ENCODE peak calls at places on chromosomes 12 and 14, in four cellular contexts. One of them, this sample, is unnamed.

GRCh38 chr12:50647479-50647878 is 116.4 kb upstream of the ATF1 start:
- DNase-seq in tibial artery: no peak
- DNase-seq in astrocyte: peak
- DNase-seq in A549: no peak
- DNase-seq in this sample: peak

GRCh38 chr12:50537538-50537919 is 32.7 kb downstream of the DIP2B start:
- DNase-seq in tibial artery: no peak
- DNase-seq in astrocyte: peak
- DNase-seq in A549: peak
- DNase-seq in this sample: no peak

GRCh38 chr14:33755358-33755757 is 195.5 kb downstream of the EGLN3 start:
- DNase-seq in tibial artery: no peak
- DNase-seq in astrocyte: peak
- DNase-seq in A549: no peak
- DNase-seq in this sample: no peak

GRCh38 chr12:48021485-48022179 is 17.4 kb upstream of the COL2A1 start:
- DNase-seq in tibial artery: no peak
- DNase-seq in astrocyte: no peak
- DNase-seq in A549: no peak
- DNase-seq in this sample: peak

GRCh38 chr14:100065161-100065871 is at the start of gene EVL:
- DNase-seq in tibial artery: no peak
- DNase-seq in astrocyte: no peak
- DNase-seq in A549: no peak
- DNase-seq in this sample: no peak

GRCh38 chr14:50601405-50601804 is 41.5 kb downstream of the ATL1 start:
- DNase-seq in tibial artery: no peak
- DNase-seq in astrocyte: peak
- DNase-seq in A549: no peak
- DNase-seq in this sample: no peak

GRCh38 chr12:79897617-79898016 is 37.3 kb downstream of the PPP1R12A start:
- DNase-seq in tibial artery: no peak
- DNase-seq in astrocyte: peak
- DNase-seq in A549: no peak
- DNase-seq in this sample: no peak

GRCh38 chr12:123106640-123107359 is 44.1 kb downstream of the PITPNM2 start:
- DNase-seq in tibial artery: no peak
- DNase-seq in astrocyte: no peak
- DNase-seq in A549: no peak
- DNase-seq in this sample: peak

GRCh38 chr12:26239127-26239500 is 43.7 kb downstream of the SSPN start:
- DNase-seq in tibial artery: no peak
- DNase-seq in astrocyte: no peak
- DNase-seq in A549: no peak
- DNase-seq in this sample: no peak

GRCh38 chr14:92160619-92161018 is 38.9 kb downstream of the CPSF2 start:
- DNase-seq in tibial artery: no peak
- DNase-seq in astrocyte: peak
- DNase-seq in A549: no peak
- DNase-seq in this sample: no peak

GRCh38 chr14:76848879-76849278 is 22.7 kb downstream of the LRRC74A start:
- DNase-seq in tibial artery: no peak
- DNase-seq in astrocyte: no peak
- DNase-seq in A549: peak
- DNase-seq in this sample: peak

GRCh38 chr12:88108021-88108420 is 33.9 kb downstream of the CEP290 start:
- DNase-seq in tibial artery: no peak
- DNase-seq in astrocyte: no peak
- DNase-seq in A549: no peak
- DNase-seq in this sample: no peak

GRCh38 chr14:99881011-99881410 is 87.8 kb downstream of the EML1 start:
- DNase-seq in tibial artery: no peak
- DNase-seq in astrocyte: peak
- DNase-seq in A549: no peak
- DNase-seq in this sample: no peak

GRCh38 chr12:68609955-68610434 is 704 bp upstream of the RAP1B start:
- DNase-seq in tibial artery: no peak
- DNase-seq in astrocyte: peak
- DNase-seq in A549: no peak
- DNase-seq in this sample: peak

GRCh38 chr14:51653096-51653814 is 1.5 kb downstream of the FRMD6 start:
- DNase-seq in tibial artery: no peak
- DNase-seq in astrocyte: peak
- DNase-seq in A549: peak
- DNase-seq in this sample: peak

GRCh38 chr14:105421723-105422615 is 2.3 kb downstream of the MTA1 start:
- DNase-seq in tibial artery: no peak
- DNase-seq in astrocyte: no peak
- DNase-seq in A549: no peak
- DNase-seq in this sample: no peak

GRCh38 chr12:108884116-108885012 is 4.5 kb downstream of the DAO start:
- DNase-seq in tibial artery: no peak
- DNase-seq in astrocyte: no peak
- DNase-seq in A549: peak
- DNase-seq in this sample: peak

GRCh38 chr12:124224535-124225110 is 70.3 kb upstream of the RFLNA start:
- DNase-seq in tibial artery: no peak
- DNase-seq in astrocyte: no peak
- DNase-seq in A549: no peak
- DNase-seq in this sample: no peak